ENCODE peak calls at places on chromosome 3, in nine cellular contexts. Y is small intestine; P is SK-N-SH; T is heart right ventricle; E is K562; J is CD8-positive, alpha-beta memory T cell; Z is upper lobe of left lung; D is spleen; L is astrocyte. M is an unnamed sample.
A peak's percentile ranks its signal among the peaks of the same experiment; 100 is the strongest.

GRCh38 chr3:78645628-78646310 is 1122.0 kb downstream of the ROBO1 start:
- DNase-seq in Y (peak; percentile 64), P (peak; percentile 36), T (peak; percentile 18), E (peak; percentile 35), J (no peak), Z (no peak), D (no peak), L (peak; percentile 62), M (peak; percentile 87)

GRCh38 chr3:159721324-159721723 is 267.3 kb upstream of the IL12A start:
- DNase-seq in Y (no peak), P (no peak), T (no peak), E (no peak), J (no peak), Z (no peak), D (no peak), L (no peak), M (no peak)

GRCh38 chr3:69389520-69390248 is 3.8 kb upstream of the FRMD4B start:
- DNase-seq in Y (no peak), P (no peak), T (no peak), E (no peak), J (no peak), Z (no peak), D (no peak), L (no peak), M (no peak)

GRCh38 chr3:8458235-8458634 is 43.4 kb upstream of the LMCD1 start:
- DNase-seq in Y (no peak), P (no peak), T (no peak), E (no peak), J (no peak), Z (no peak), D (no peak), L (peak; percentile 94), M (peak; percentile 93)

GRCh38 chr3:144636833-144637232 is 665.2 kb downstream of the DIPK2A start:
- DNase-seq in Y (peak; percentile 31), P (no peak), T (no peak), E (no peak), J (no peak), Z (no peak), D (no peak), L (no peak), M (no peak)

GRCh38 chr3:147161833-147162232 is 244.5 kb downstream of the ZIC4 start:
- DNase-seq in Y (no peak), P (no peak), T (no peak), E (no peak), J (no peak), Z (no peak), D (no peak), L (no peak), M (no peak)

GRCh38 chr3:187967982-187968381 is 186.0 kb upstream of the LPP start:
- DNase-seq in Y (no peak), P (no peak), T (no peak), E (no peak), J (no peak), Z (no peak), D (no peak), L (no peak), M (peak; percentile 28)

GRCh38 chr3:182244222-182244971 is 532.7 kb downstream of the SOX2 start:
- DNase-seq in Y (peak; percentile 31), P (no peak), T (no peak), E (no peak), J (no peak), Z (no peak), D (no peak), L (no peak), M (no peak)

GRCh38 chr3:63344676-63345075 is 66.6 kb downstream of the SYNPR start:
- DNase-seq in Y (no peak), P (no peak), T (no peak), E (no peak), J (no peak), Z (no peak), D (no peak), L (no peak), M (no peak)

GRCh38 chr3:39271363-39271762 is 8.5 kb downstream of the CX3CR1 start:
- DNase-seq in Y (no peak), P (no peak), T (no peak), E (no peak), J (no peak), Z (no peak), D (no peak), L (no peak), M (no peak)

GRCh38 chr3:14156201-14156600 is 22.2 kb downstream of the XPC start:
- DNase-seq in Y (no peak), P (no peak), T (no peak), E (no peak), J (no peak), Z (no peak), D (no peak), L (no peak), M (no peak)

GRCh38 chr3:66809579-66809958 is 188.5 kb upstream of the KBTBD8 start:
- DNase-seq in Y (peak; percentile 63), P (no peak), T (no peak), E (peak; percentile 22), J (no peak), Z (no peak), D (no peak), L (no peak), M (no peak)

GRCh38 chr3:66466606-66467270 is 34.1 kb downstream of the LRIG1 start:
- DNase-seq in Y (no peak), P (no peak), T (no peak), E (no peak), J (no peak), Z (no peak), D (no peak), L (no peak), M (no peak)

DNA sequence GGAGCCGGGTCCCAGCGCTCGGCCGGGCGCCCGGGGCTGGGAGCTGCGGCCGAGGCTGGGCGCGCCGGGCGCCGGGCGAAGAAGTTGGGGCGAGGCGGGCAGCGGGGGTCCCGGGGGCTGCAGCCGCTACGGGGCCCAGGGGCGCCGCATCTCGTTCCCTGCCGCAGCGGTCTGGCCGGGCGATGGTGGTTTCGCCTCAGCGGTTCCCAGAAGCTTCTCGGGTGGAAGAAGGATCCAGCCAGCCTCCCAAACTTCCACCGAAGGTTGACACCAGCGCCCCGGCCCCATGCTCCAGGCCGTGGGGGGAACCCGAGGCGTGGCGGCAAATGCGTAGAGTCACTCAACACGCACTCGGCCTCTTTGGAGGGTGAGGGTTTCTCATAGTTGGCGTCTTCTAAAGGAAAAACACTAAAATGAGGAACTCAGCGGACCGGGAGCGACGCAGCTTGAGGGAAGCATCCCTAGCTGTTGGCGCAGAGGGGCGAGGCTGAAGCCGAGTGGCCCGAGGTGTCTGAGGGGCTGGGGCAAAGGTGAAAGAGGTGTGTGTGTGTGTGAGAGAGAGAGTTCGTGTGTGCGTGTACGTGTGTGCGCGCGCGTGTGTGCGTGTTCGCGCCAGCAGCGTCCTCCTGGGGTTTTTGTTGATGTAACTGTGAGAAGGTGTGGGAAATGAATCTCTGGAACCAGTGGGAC is 943 bp downstream of the BOC start:
- DNase-seq in Y (no peak), P (peak; percentile 90), T (no peak), E (no peak), J (no peak), Z (no peak), D (no peak), L (no peak), M (peak; percentile 29)
- H3K4me3 ChIP-seq in Y (peak overlapping the region; percentile 48), P (peak overlapping the region; percentile 68), T (peak overlapping the region; percentile 80), E (no peak overlapping the region), J (no peak overlapping the region), Z (peak overlapping the region; percentile 60), D (peak overlapping the region; percentile 30), L (peak overlapping the region; percentile 76), M (peak overlapping the region; percentile 46)

GRCh38 chr3:194577985-194578905 is 55.0 kb downstream of the TMEM44 start:
- DNase-seq in Y (peak; percentile 13), P (no peak), T (no peak), E (peak; percentile 28), J (no peak), Z (no peak), D (no peak), L (peak; percentile 96), M (peak; percentile 84)

GRCh38 chr3:194574639-194575483 is 58.4 kb downstream of the TMEM44 start:
- DNase-seq in Y (no peak), P (no peak), T (no peak), E (peak; percentile 22), J (no peak), Z (no peak), D (no peak), L (peak; percentile 81), M (peak; percentile 80)

GRCh38 chr3:194572944-194573491 is 60.2 kb downstream of the TMEM44 start:
- DNase-seq in Y (no peak), P (no peak), T (no peak), E (no peak), J (no peak), Z (no peak), D (no peak), L (peak; percentile 62), M (no peak)

GRCh38 chr3:194573680-194574437 is 59.4 kb downstream of the TMEM44 start:
- DNase-seq in Y (peak; percentile 49), P (peak; percentile 66), T (peak; percentile 53), E (peak; percentile 43), J (no peak), Z (no peak), D (no peak), L (peak; percentile 59), M (peak; percentile 72)

DNA sequence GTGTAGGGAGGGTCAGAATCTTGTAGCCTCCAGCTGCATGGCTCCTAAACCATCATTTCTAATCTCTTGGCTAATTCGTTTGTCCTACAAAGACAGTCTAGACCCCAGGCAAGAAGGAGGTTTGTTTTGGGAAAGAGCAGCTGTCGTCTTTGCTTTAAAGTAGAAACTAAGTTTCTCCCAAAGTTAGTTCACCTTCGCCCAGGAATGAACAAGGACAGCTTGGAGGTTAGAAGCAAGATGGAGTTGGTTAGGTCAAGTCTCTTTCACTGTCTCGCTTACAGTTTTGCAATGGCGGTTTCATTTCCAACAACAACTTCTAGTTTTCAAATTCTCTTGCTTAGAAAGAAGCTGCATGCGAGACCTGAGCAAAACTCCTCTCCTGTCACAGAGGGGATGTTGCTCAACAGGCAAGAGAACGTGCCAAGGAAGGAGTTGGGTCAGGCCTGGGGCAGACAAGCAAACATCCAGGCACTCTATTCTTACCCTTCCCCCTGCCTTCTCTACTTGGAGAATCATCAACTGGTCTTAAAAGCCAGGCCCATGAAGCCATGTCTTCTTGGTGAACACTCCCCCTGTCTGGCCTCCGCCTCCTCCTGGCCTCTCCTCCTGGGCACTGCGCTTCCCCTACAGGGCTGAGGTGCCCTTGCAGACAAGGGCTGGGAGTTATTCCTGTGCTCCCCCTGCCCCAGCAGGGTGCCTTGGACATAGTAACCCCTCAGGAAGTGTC is 57.6 kb downstream of the TMEM44 start:
- DNase-seq in Y (no peak), P (no peak), T (no peak), E (peak; percentile 23), J (no peak), Z (no peak), D (no peak), L (peak; percentile 68), M (peak; percentile 70)
- H3K4me1 ChIP-seq in Y (no peaks in the 10 kb centered on the region), P (peaks cover 50% of the 10 kb centered on the region), T (peaks cover 39% of the 10 kb centered on the region), E (peaks cover 55% of the 10 kb centered on the region), J (no peaks in the 10 kb centered on the region), Z (peaks cover 34% of the 10 kb centered on the region), D (peaks cover 15% of the 10 kb centered on the region), L (peaks cover 62% of the 10 kb centered on the region), M (peaks cover 33% of the 10 kb centered on the region)

GRCh38 chr3:47344971-47345370 is 35.9 kb upstream of the PTPN23 start:
- DNase-seq in Y (no peak), P (no peak), T (no peak), E (no peak), J (no peak), Z (no peak), D (no peak), L (no peak), M (no peak)
- H3K27me3 ChIP-seq in Y (no peaks in the 10 kb centered on the region), P (no peaks in the 10 kb centered on the region), T (no peaks in the 10 kb centered on the region), E (no peaks in the 10 kb centered on the region), J (no peaks in the 10 kb centered on the region), Z (no peaks in the 10 kb centered on the region), D (no peaks in the 10 kb centered on the region), L (no peaks in the 10 kb centered on the region), M (no peaks in the 10 kb centered on the region)

GRCh38 chr3:52443791-52444687 is 864 bp downstream of the SEMA3G start:
- DNase-seq in Y (no peak), P (no peak), T (no peak), E (no peak), J (no peak), Z (no peak), D (peak; percentile 61), L (no peak), M (no peak)
- H3K4me3 ChIP-seq in Y (no peak overlapping the region), P (no peak overlapping the region), T (peak overlapping the region; percentile 48), E (no peak overlapping the region), J (no peak overlapping the region), Z (peak overlapping the region; percentile 47), D (no peak overlapping the region), L (no peak overlapping the region), M (no peak overlapping the region)

M was measured in fibroblast of lung.